ENCODE peak calls at places on chromosomes 11 and 22, in eight cellular contexts. C is heart left ventricle, X is GM23338, Z is fibroblast of lung, F is tibial artery, D is A549, U is uterus, O is Peyer's patch. L is an unnamed sample.

GRCh38 chr22:23242473-23243001 is 62.2 kb downstream of the BCR start:
- DNase-seq in C (peak; percentile 4), X (peak; percentile 95), Z (peak; percentile 58), F (no peak), D (no peak), U (no peak), O (no peak), L (no peak)

GRCh38 chr22:28442951-28443876 is 236.4 kb downstream of the TTC28 start:
- DNase-seq in C (peak; percentile 77), X (peak; percentile 86), Z (peak; percentile 82), F (peak; percentile 81), D (no peak), U (peak; percentile 67), O (peak; percentile 58), L (peak; percentile 70)

GRCh38 chr11:17934194-17934593 is 78.7 kb downstream of the SERGEF start:
- DNase-seq in C (no peak), X (no peak), Z (no peak), F (no peak), D (no peak), U (no peak), O (no peak), L (no peak)

GRCh38 chr22:29628982-29629381 is 25.5 kb downstream of the NF2 start:
- DNase-seq in C (no peak), X (no peak), Z (no peak), F (no peak), D (no peak), U (no peak), O (no peak), L (no peak)

GRCh38 chr22:19407649-19408606 is 23.6 kb downstream of the HIRA start:
- DNase-seq in C (peak; percentile 64), X (no peak), Z (peak; percentile 17), F (no peak), D (no peak), U (peak; percentile 26), O (peak; percentile 57), L (no peak)

GRCh38 chr22:27157090-27157489 is 499.7 kb downstream of the MIAT start:
- DNase-seq in C (no peak), X (no peak), Z (no peak), F (no peak), D (no peak), U (no peak), O (no peak), L (no peak)

GRCh38 chr11:82906236-82906635 is 4.7 kb downstream of the DDIAS start:
- DNase-seq in C (no peak), X (peak; percentile 74), Z (peak; percentile 30), F (no peak), D (peak; percentile 12), U (no peak), O (no peak), L (no peak)

GRCh38 chr11:74822187-74822586 is 73.5 kb downstream of the RNF169 start:
- DNase-seq in C (no peak), X (no peak), Z (peak; percentile 83), F (no peak), D (no peak), U (peak; percentile 16), O (no peak), L (no peak)

GRCh38 chr22:32050678-32051515 is 7.8 kb downstream of the SLC5A1 start:
- DNase-seq in C (peak; percentile 50), X (peak; percentile 58), Z (peak; percentile 90), F (peak; percentile 38), D (peak; percentile 72), U (no peak), O (no peak), L (peak; percentile 81)

GRCh38 chr22:18110194-18110943 is at the start of gene TUBA8:
- DNase-seq in C (peak; percentile 54), X (peak; percentile 76), Z (peak; percentile 53), F (peak; percentile 47), D (no peak), U (no peak), O (peak; percentile 60), L (peak; percentile 71)

GRCh38 chr11:130190371-130190881 is 30.8 kb downstream of the ST14 start:
- DNase-seq in C (no peak), X (no peak), Z (no peak), F (no peak), D (no peak), U (no peak), O (peak; percentile 74), L (no peak)

GRCh38 chr11:60003729-60004128 is 13.3 kb upstream of the OOSP4B start:
- DNase-seq in C (no peak), X (no peak), Z (no peak), F (no peak), D (peak; percentile 21), U (no peak), O (no peak), L (no peak)

GRCh38 chr11:27162237-27162636 is 121.6 kb downstream of the BBOX1 start:
- DNase-seq in C (no peak), X (no peak), Z (no peak), F (no peak), D (no peak), U (no peak), O (no peak), L (no peak)

GRCh38 chr22:39908121-39908520 is 7.2 kb downstream of the GRAP2 start:
- DNase-seq in C (no peak), X (no peak), Z (no peak), F (no peak), D (no peak), U (no peak), O (no peak), L (no peak)

GRCh38 chr11:130554241-130555055 is 106.0 kb downstream of the ADAMTS15 start:
- DNase-seq in C (no peak), X (no peak), Z (no peak), F (no peak), D (no peak), U (no peak), O (no peak), L (no peak)

DNA sequence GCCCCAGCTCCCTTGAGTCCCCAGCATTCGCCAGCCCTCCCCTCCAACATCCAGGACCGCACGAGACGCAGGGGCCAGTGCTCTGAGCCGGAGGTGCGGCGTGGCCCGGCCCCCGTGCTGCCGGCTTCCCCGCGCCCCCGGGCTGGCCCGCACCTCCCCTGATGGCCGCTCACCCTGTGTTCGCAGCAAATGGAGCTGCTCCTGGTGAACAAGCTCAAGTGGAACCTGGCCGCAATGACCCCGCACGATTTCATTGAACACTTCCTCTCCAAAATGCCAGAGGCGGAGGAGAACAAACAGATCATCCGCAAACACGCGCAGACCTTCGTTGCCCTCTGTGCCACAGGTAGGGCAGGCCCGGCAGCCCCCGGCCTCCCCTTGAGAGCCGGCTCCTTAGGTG is 2.7 kb downstream of the CCND1 start:
- DNase-seq in C (no peak), X (no peak), Z (no peak), F (no peak), D (no peak), U (no peak), O (no peak), L (no peak)
- H3K4me1 ChIP-seq in C (peaks cover 6% of the 10 kb centered on the region), X (peaks cover 9% of the 10 kb centered on the region), Z (peaks cover 13% of the 10 kb centered on the region), F (peaks cover 43% of the 10 kb centered on the region), D (peaks cover 47% of the 10 kb centered on the region), U (peaks cover 34% of the 10 kb centered on the region), O (peaks cover 48% of the 10 kb centered on the region), L (peaks cover 14% of the 10 kb centered on the region)

DNA sequence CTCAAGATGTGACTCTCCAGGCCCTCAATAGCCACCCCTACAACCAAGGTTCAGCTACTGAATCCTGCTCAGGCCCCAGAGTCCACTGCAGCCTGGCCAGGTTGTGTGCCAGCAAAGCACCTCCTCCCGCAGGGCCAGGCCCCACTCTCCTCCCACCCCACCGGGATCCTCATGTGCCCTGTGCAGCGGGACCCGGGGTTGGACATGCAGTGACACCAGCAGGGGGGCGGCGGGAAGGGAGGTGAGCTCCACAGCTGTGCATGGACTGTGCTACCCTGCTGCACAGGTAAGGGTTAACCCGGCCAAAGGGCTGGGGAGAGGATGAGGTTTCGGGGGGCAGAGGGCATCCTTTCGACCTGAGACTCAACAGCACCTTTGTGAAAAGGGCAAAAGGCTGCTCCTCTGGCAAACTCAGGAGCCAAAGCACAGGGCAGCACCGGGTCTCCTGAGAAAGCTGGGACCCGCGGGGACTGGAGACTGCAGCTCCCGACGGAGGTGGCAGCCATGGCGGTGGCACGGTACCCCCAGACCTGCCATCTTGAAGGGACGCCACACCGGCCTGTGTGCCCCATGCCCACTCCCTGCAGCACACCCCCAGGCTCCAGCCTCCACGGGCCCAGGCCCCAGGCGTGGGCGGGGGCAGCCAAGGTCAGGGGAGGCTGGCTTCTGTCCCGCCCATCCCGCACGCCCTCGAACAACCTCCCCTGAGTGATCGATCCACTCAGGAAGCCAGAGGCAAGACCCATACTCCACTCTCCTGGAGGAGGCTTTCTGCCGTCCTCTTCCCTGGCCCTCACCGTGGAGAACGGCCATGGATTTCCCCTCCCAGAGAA is 10.6 kb downstream of the PLXNB2 start:
- DNase-seq in C (no peak), X (no peak), Z (no peak), F (no peak), D (no peak), U (no peak), O (no peak), L (no peak)
- H3K27ac ChIP-seq in C (peak overlapping the region; percentile 27), X (no peak overlapping the region), Z (no peak overlapping the region), F (peak overlapping the region; percentile 21), D (no peak overlapping the region), U (peak overlapping the region; percentile 6), O (peak overlapping the region; percentile 55), L (no peak overlapping the region)

GRCh38 chr11:69294621-69295078 is 695 bp downstream of the MYEOV start:
- DNase-seq in C (no peak), X (no peak), Z (no peak), F (no peak), D (peak; percentile 44), U (no peak), O (no peak), L (no peak)

GRCh38 chr11:69295995-69296889 is 2.3 kb downstream of the MYEOV start:
- DNase-seq in C (peak; percentile 69), X (no peak), Z (peak; percentile 45), F (peak; percentile 84), D (peak; percentile 80), U (no peak), O (peak; percentile 53), L (peak; percentile 35)

GRCh38 chr11:69293819-69294505 is at the start of gene MYEOV:
- DNase-seq in C (no peak), X (peak; percentile 79), Z (peak; percentile 33), F (no peak), D (peak; percentile 94), U (no peak), O (peak; percentile 80), L (no peak)

GRCh38 chr11:69296890-69297224 is 2.9 kb downstream of the MYEOV start:
- DNase-seq in C (peak; percentile 74), X (no peak), Z (no peak), F (peak; percentile 28), D (no peak), U (no peak), O (no peak), L (no peak)

GRCh38 chr11:69295079-69295994 is 1.4 kb downstream of the MYEOV start:
- DNase-seq in C (no peak), X (no peak), Z (no peak), F (no peak), D (peak; percentile 55), U (no peak), O (peak; percentile 50), L (no peak)
- H3K4me3 ChIP-seq in C (no peak overlapping the region), X (no peak overlapping the region), Z (no peak overlapping the region), F (no peak overlapping the region), D (peak overlapping the region; percentile 69), U (no peak overlapping the region), O (no peak overlapping the region), L (no peak overlapping the region)

DNA sequence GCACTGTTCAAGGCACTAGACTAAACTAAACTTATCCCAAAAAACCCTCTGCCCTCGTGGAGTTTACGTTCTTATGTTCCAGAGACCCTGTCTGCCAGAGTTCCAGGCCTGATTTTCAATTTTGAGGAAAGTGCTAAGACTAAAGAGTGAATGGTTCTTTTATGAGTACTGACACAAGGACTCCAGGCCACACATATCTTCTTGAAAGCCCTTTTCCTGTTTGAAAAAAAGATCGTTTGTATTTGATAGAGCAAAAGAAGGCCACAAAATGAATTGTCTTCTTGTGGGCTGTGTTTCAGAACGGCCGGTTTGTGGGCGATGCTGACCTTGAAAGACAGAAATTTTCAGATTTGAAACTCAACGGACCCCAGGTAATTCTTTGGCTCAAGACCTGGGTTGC is 32.1 kb downstream of the CTNND1 start:
- DNase-seq in C (no peak), X (no peak), Z (no peak), F (no peak), D (no peak), U (no peak), O (no peak), L (no peak)
- H3K4me1 ChIP-seq in C (peaks cover 12% of the 10 kb centered on the region), X (peaks cover 10% of the 10 kb centered on the region), Z (peaks cover 6% of the 10 kb centered on the region), F (peaks cover 64% of the 10 kb centered on the region), D (peaks cover 53% of the 10 kb centered on the region), U (peaks cover 19% of the 10 kb centered on the region), O (peaks cover 55% of the 10 kb centered on the region), L (peaks cover 30% of the 10 kb centered on the region)

L was measured in gastrocnemius medialis.